ENCODE peak calls at places on chromosomes 5 and 9, in eight cellular contexts. C is transverse colon, K is mammary epithelial cell, R is WTC11, H is neural progenitor cell, X is dorsolateral prefrontal cortex, B is AG04449, O is left ventricle myocardium inferior. S is an unnamed sample.

GRCh38 chr9:78543353-78543752 is 246.4 kb downstream of the PSAT1 start:
- DNase-seq in C (no peak), O (no peak), H (peak), R (no peak), K (no peak), X (no peak), B (no peak), S (no peak)

GRCh38 chr9:687034-687785 is 154.3 kb upstream of the DMRT1 start:
- DNase-seq in R (no peak), X (no peak), B (no peak), O (no peak), K (no peak), C (no peak), H (no peak), S (no peak)

GRCh38 chr5:136424835-136425694 is 59.7 kb upstream of the TRPC7 start:
- DNase-seq in X (peak), K (peak), B (no peak), H (peak), C (peak), O (peak), R (peak), S (peak)

GRCh38 chr5:154646841-154647759 is 108.1 kb upstream of the LARP1 start:
- DNase-seq in K (peak), H (peak), X (no peak), B (no peak), R (peak), C (peak), O (peak), S (peak)

GRCh38 chr5:40676643-40677333 is 2.9 kb upstream of the PTGER4 start:
- DNase-seq in H (no peak), X (no peak), O (peak), R (no peak), B (no peak), C (no peak), K (peak), S (no peak)

GRCh38 chr9:104826911-104827310 is 63.0 kb downstream of the NIPSNAP3B start:
- DNase-seq in H (no peak), O (no peak), K (no peak), B (no peak), X (no peak), R (no peak), C (no peak), S (no peak)

GRCh38 chr5:57009811-57010210 is 57.9 kb upstream of the MIER3 start:
- DNase-seq in R (no peak), O (no peak), C (no peak), K (no peak), X (no peak), B (no peak), H (no peak), S (no peak)

GRCh38 chr5:150070277-150070638 is 16.1 kb downstream of the CSF1R start:
- DNase-seq in K (no peak), H (no peak), X (no peak), C (no peak), O (no peak), B (no peak), R (peak), S (no peak)

GRCh38 chr9:94951591-94952115 is 225.2 kb downstream of the AOPEP start:
- DNase-seq in R (no peak), K (no peak), B (no peak), H (no peak), C (peak), O (no peak), X (no peak), S (no peak)

GRCh38 chr5:8906303-8906967 is 639.4 kb downstream of the SEMA5A start:
- DNase-seq in R (no peak), C (no peak), K (peak), O (no peak), X (no peak), B (no peak), H (no peak), S (no peak)

GRCh38 chr5:110463116-110463515 is 263.4 kb downstream of the TMEM232 start:
- DNase-seq in H (no peak), B (peak), X (no peak), O (no peak), K (no peak), R (no peak), C (no peak), S (no peak)

GRCh38 chr9:12759767-12760166 is 15.1 kb upstream of the LURAP1L start:
- DNase-seq in X (no peak), O (no peak), B (no peak), R (no peak), C (no peak), H (no peak), K (peak), S (no peak)

GRCh38 chr5:166493042-166493441 is 1798.4 kb upstream of the WWC1 start:
- DNase-seq in C (no peak), R (no peak), H (no peak), B (no peak), O (no peak), K (no peak), X (no peak), S (no peak)

GRCh38 chr5:132389453-132390286 is 20.2 kb downstream of the SLC22A5 start:
- DNase-seq in C (peak), H (no peak), R (no peak), B (peak), O (no peak), K (peak), X (no peak), S (no peak)

GRCh38 chr5:169300468-169301385 is at the start of gene SLIT3:
- DNase-seq in C (peak), B (peak), X (no peak), K (peak), R (peak), O (peak), H (peak), S (peak)

GRCh38 chr5:158958048-158958994 is 141.4 kb downstream of the EBF1 start:
- DNase-seq in K (no peak), C (no peak), H (peak), B (no peak), X (no peak), O (no peak), R (peak), S (no peak)

GRCh38 chr5:60836131-60836530 is 7.9 kb downstream of the ELOVL7 start:
- DNase-seq in R (no peak), O (no peak), K (no peak), B (no peak), C (no peak), H (no peak), X (no peak), S (no peak)

GRCh38 chr5:35091734-35092133 is 44.0 kb upstream of the AGXT2 start:
- DNase-seq in B (no peak), K (no peak), C (no peak), X (no peak), O (no peak), R (no peak), H (no peak), S (no peak)

GRCh38 chr9:134181648-134182034 is 17.3 kb upstream of the RNU6ATAC start:
- DNase-seq in R (no peak), H (no peak), K (no peak), O (no peak), C (no peak), B (no peak), X (no peak), S (no peak)

DNA sequence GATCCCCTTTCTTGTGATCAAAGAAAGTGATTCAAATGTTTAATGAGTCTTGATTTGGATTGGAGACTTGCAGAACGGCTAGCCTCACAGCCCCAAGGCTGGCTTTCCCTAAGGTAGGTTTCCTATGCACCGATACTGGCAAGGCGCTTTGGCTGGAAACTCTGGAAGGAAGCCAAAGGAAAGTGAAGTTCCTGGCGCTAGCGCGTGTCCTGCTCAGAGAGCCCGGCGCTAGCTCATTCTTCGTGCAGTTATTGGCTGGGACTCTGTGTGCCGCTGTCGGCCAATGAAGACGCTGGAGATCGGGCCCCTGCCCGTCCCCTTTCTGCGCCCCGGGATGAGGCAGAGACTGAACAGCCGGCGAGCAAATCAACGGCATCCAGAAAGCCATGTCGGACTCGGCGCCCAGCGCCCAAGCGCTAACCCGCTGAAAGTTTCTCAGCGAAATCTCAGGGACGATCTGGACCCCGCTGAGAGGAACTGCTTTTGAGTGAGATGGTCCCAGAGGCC is at the start of gene PCDHGC3:
- DNase-seq in O (peak), R (peak), C (peak), B (peak), H (peak), K (peak), X (peak), S (peak)
- TF ChIP-seq CTCF in O (peak), R (no peak), C (peak), B (peak), H (peak), K (peak), X (peak), S (peak)

DNA sequence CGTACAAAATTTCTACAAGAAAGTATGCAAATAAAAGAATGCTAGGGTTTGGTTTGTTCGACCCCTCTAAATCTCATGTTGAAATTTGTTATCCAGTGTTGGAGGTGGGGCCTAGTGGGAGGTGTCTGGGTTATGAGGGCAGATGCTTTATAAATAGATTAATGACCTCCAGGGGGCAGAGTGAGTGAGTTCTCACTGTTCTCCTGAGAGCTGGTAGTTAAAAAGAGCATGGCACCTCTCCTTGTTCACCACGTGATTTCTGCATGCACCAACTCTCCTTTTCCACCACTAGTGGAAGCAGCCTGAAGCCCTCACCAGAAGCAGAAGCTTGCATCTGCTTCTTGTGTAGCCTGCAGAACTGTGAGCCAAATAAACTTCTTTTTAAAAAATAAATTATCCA is 50.4 kb upstream of the FAM170A start:
- DNase-seq in X (no peak), R (peak), H (peak), O (no peak), C (no peak), B (no peak), K (peak), S (no peak)
- TF ChIP-seq CTCF in X (no peak), R (peak), H (peak), O (no peak), C (no peak), B (no peak), K (peak), S (no peak)

GRCh38 chr5:172715931-172716682 is 54.9 kb downstream of the DUSP1 start:
- DNase-seq in B (no peak), C (no peak), X (no peak), O (no peak), R (no peak), H (peak), K (no peak), S (no peak)

GRCh38 chr5:172715421-172715780 is 55.6 kb downstream of the DUSP1 start:
- DNase-seq in X (no peak), H (no peak), O (no peak), K (no peak), R (no peak), B (no peak), C (no peak), S (no peak)

GRCh38 chr5:172713113-172713808 is 57.7 kb downstream of the DUSP1 start:
- DNase-seq in X (no peak), R (peak), O (peak), B (no peak), C (peak), K (no peak), H (peak), S (no peak)

GRCh38 chr5:172713809-172714490 is 57.0 kb downstream of the DUSP1 start:
- DNase-seq in X (no peak), K (no peak), C (no peak), H (no peak), B (no peak), R (no peak), O (no peak), S (no peak)

GRCh38 chr5:172714491-172715420 is 56.2 kb downstream of the DUSP1 start:
- DNase-seq in K (peak), H (peak), B (no peak), C (peak), R (peak), X (peak), O (peak), S (peak)
- TF ChIP-seq CTCF in K (peak), H (peak), B (peak), C (peak), R (peak), X (peak), O (peak), S (peak)

DNA sequence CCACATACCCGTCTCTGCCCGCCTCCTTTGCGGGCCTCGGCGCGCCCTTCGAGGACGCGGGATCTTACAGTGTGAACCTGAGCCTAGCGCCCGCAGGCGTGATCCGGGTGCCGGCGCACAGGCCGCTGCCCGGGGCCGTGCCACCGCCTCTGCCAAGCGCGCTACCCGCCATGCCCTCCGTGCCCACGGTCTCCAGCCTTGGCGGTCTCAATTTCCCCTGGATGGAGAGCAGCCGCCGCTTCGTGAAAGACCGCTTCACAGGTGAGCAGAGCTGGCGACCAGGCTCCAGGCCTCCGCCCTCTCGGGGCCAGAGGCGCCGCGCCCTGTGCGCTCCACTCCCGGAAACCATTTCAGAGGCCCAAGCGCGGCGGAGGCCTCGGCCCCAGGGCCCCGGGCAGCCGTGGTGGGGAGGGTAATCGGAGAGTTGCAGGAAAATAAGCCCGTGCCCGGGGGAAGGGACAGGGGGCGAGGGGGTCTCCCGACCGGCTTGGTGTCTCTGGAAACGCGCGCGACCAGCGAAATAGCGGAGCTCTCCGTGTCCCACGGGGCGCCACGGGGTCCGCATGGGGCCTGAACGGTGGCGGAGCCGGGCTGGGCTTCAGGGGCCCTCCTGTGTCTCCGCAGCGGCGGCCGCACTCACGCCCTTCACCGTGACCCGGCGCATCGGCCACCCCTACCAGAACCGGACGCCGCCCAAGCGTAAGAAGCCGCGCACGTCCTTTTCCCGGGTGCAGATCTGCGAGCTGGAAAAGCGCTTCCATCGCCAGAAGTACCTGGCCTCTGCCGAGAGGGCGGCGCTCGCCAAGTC is 682 bp downstream of the TLX3 start:
- DNase-seq in B (no peak), K (no peak), C (peak), R (peak), O (no peak), H (peak), X (no peak), S (no peak)
- TF ChIP-seq CTCF in B (peak), K (peak), C (no peak), R (peak), O (peak), H (peak), X (no peak), S (no peak)